ENCODE peak calls at places on chromosomes 6 and 20, in seven cellular contexts. Z, Y, D, V, X, P and F are unnamed samples.

GRCh38 chr20:50395258-50395729 is 114.9 kb upstream of the PTPN1 start:
- DNase-seq in Y (peak; percentile 14), D (peak; percentile 48), P (no peak), Z (no peak), V (no peak), X (peak; percentile 52), F (no peak)

GRCh38 chr6:1131285-1132079 is 180.4 kb upstream of the FOXQ1 start:
- DNase-seq in P (no peak), X (peak; percentile 0), D (peak; percentile 73), Z (peak; percentile 27), Y (peak; percentile 98), V (peak; percentile 72), F (peak; percentile 61)

GRCh38 chr6:98470821-98471220 is 363.6 kb upstream of the POU3F2 start:
- DNase-seq in Z (no peak), P (no peak), X (no peak), V (no peak), D (no peak), Y (no peak), F (no peak)

GRCh38 chr6:53432318-53433161 is 83.8 kb upstream of the ELOVL5 start:
- DNase-seq in P (no peak), D (peak; percentile 85), Z (no peak), X (peak; percentile 84), Y (peak; percentile 60), V (no peak), F (peak; percentile 97)

GRCh38 chr20:52845044-52845443 is 127.1 kb upstream of the TSHZ2 start:
- DNase-seq in P (no peak), D (no peak), V (no peak), X (no peak), Z (no peak), Y (no peak), F (no peak)

GRCh38 chr6:109187399-109188114 is 92.2 kb downstream of the CEP57L1 start:
- DNase-seq in X (peak; percentile 45), P (peak; percentile 59), D (peak; percentile 70), V (no peak), Z (peak; percentile 12), Y (peak; percentile 68), F (no peak)

GRCh38 chr6:16902520-16902919 is 141.3 kb upstream of the ATXN1 start:
- DNase-seq in X (no peak), Y (no peak), Z (no peak), D (no peak), P (no peak), V (no peak), F (no peak)

GRCh38 chr20:14288341-14289330 is 48.8 kb downstream of the FLRT3 start:
- DNase-seq in Y (peak; percentile 95), Z (no peak), P (no peak), X (no peak), V (no peak), D (peak; percentile 24), F (peak; percentile 60)

GRCh38 chr6:1665214-1665613 is 55.5 kb downstream of the FOXC1 start:
- DNase-seq in Y (no peak), V (no peak), D (no peak), X (no peak), Z (no peak), P (no peak), F (no peak)

GRCh38 chr6:91569071-91569470 is 982.2 kb upstream of the MAP3K7 start:
- DNase-seq in D (no peak), V (no peak), X (no peak), Y (peak; percentile 18), P (no peak), Z (peak; percentile 40), F (no peak)

GRCh38 chr6:127554435-127555006 is 22.5 kb upstream of the C6orf58 start:
- DNase-seq in Y (peak; percentile 74), Z (no peak), X (peak; percentile 50), D (peak; percentile 58), P (no peak), V (no peak), F (no peak)

GRCh38 chr6:104579464-104579863 is 280.3 kb downstream of the HACE1 start:
- DNase-seq in Y (no peak), Z (no peak), P (no peak), D (peak; percentile 42), X (peak; percentile 39), V (no peak), F (no peak)

GRCh38 chr6:163195721-163196691 is 218.5 kb upstream of the QKI start:
- DNase-seq in D (no peak), V (no peak), Y (no peak), Z (no peak), P (no peak), X (no peak), F (no peak)

GRCh38 chr6:163787001-163787667 is 372.6 kb downstream of the QKI start:
- DNase-seq in D (no peak), Z (no peak), Y (no peak), P (no peak), V (no peak), X (no peak), F (no peak)

GRCh38 chr20:32611286-32611685 is 26.2 kb upstream of the NOL4L start:
- DNase-seq in Y (no peak), V (no peak), D (no peak), X (no peak), P (no peak), Z (no peak), F (no peak)

GRCh38 chr20:36238153-36238552 is 1.9 kb downstream of the AAR2 start:
- DNase-seq in Z (no peak), P (no peak), Y (no peak), V (no peak), D (no peak), X (no peak), F (no peak)

GRCh38 chr20:33675127-33675954 is 1.1 kb upstream of the NECAB3 start:
- DNase-seq in Y (no peak), D (no peak), Z (no peak), V (no peak), P (no peak), X (peak; percentile 62), F (no peak)
- H3K4me3 ChIP-seq in Y (peak overlapping the region; percentile 61), D (peak overlapping the region; percentile 81), Z (peak overlapping the region; percentile 63), V (peak overlapping the region; percentile 71), P (no peak overlapping the region), X (no peak overlapping the region), F (peak overlapping the region; percentile 71)

DNA sequence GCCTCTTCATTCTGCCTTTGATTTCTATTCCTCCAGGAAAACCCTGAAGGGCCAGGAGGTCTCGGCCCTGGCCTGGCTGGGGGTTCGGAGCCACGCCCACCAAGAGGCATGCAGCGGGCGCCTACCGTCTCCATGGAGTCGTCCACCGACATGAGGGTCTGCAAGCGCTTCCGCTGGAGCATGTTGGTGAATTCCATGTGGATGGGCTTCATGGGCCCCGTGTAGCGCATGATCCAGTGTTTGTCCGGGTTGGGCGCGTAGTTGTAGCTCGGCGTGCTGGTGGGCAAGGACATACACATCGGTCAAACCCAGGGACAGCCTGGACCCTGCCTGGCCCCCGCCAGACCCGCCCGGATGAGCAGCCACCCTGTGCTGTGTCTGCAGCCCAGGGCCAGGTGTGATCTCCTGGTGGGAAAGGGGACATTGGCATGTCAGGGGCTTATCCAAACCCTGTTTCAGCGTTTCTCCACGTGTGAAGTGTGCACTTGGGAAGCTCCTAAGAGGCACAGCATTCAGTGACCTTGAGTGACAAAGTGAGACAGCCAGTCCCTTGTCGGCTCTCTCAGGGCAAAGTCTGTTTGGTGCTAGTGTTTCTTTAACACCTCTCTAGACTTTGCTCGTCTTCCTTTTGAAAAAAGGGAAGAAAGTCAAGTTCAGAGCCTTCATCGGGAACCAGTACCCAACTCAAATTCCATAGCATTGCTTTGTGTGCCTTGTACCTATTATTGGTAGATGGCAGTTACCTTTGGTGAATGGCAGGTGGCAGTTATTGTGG is 100.8 kb downstream of the SULF2 start:
- DNase-seq in Z (no peak), D (no peak), P (no peak), Y (no peak), V (no peak), X (no peak), F (no peak)
- H3K4me3 ChIP-seq in Z (no peak overlapping the region), D (no peak overlapping the region), P (no peak overlapping the region), Y (no peak overlapping the region), V (no peak overlapping the region), X (no peak overlapping the region), F (no peak overlapping the region)

GRCh38 chr20:63651942-63652191 is 1.4 kb downstream of the STMN3 start:
- DNase-seq in V (no peak), P (no peak), Z (no peak), X (no peak), D (no peak), Y (no peak), F (no peak)

GRCh38 chr20:63655249-63655648 is 2.0 kb upstream of the STMN3 start:
- DNase-seq in X (no peak), D (no peak), Z (no peak), Y (no peak), V (no peak), P (no peak), F (no peak)

GRCh38 chr20:63653041-63653973 is at the start of gene STMN3:
- DNase-seq in D (peak; percentile 90), Y (peak; percentile 77), P (peak; percentile 61), V (peak; percentile 9), X (peak; percentile 97), Z (peak; percentile 62), F (peak; percentile 84)

GRCh38 chr20:63652192-63652980 is 838 bp downstream of the STMN3 start:
- DNase-seq in Z (no peak), V (no peak), D (peak; percentile 18), X (peak; percentile 53), Y (no peak), P (peak; percentile 31), F (no peak)

DNA sequence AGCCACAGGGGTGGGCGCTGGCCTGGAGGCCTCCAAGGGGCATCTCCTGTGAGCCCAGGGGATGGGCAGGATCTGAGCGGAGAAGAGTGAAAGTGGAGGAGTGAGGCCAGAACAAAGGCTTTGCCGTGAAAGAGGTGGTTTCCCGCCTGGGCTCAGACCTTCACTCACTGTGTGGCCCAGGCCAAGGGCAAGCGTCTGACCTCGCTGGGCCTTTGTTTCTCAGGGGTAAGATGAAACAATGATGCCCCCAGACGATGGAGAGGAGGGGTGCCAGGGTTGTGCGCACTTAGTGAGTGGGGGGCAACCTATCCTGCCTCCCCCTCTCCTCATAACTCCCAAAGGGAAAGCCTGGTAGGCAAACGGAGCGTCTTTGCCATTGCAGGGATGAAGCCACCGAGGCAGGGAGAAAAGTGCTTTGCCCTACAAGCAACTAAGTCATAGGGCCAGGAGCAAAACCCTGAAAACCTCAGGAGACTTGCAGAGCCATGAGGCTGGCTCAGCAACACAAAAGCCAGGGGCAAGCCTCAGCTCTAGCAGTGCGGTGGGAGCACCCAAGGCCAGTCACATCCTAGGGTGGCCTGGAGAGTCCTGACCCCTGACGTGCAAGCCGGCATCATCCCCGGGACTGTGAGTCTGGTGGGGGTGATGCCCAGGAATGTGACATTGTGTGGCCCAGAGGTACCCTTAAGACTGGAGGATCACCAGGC is 903 bp upstream of the STMN3 start:
- DNase-seq in X (no peak), D (no peak), Z (no peak), V (no peak), P (no peak), Y (no peak), F (no peak)
- H3K4me3 ChIP-seq in X (peak overlapping the region; percentile 37), D (no peak overlapping the region), Z (peak overlapping the region; percentile 37), V (no peak overlapping the region), P (no peak overlapping the region), Y (no peak overlapping the region), F (peak overlapping the region; percentile 44)

GRCh38 chr6:31558318-31558625 is 10.9 kb downstream of the NFKBIL1 start:
- DNase-seq in D (no peak), Y (no peak), Z (no peak), V (no peak), X (no peak), P (no peak), F (no peak)
- H3K4me3 ChIP-seq in D (no peak overlapping the region), Y (no peak overlapping the region), Z (no peak overlapping the region), V (no peak overlapping the region), X (no peak overlapping the region), P (peak overlapping the region; percentile 71), F (no peak overlapping the region)